ENCODE peak calls at places on chromosomes 2 and 18, in nine cellular contexts. B, Y, G, D, R, T, O, J and Z are unnamed samples.

GRCh38 chr2:101763496-101764333 is 66.2 kb downstream of the MAP4K4 start:
- DNase-seq in Y (no peak), T (no peak), O (no peak), D (no peak), B (no peak), J (no peak), R (no peak), G (no peak), Z (no peak)

GRCh38 chr2:212013656-212014055 is 524.9 kb downstream of the ERBB4 start:
- DNase-seq in Y (no peak), O (peak), B (no peak), G (no peak), R (no peak), J (no peak), D (no peak), T (no peak), Z (no peak)

GRCh38 chr2:163667064-163667887 is 68.5 kb downstream of the FIGN start:
- DNase-seq in G (no peak), O (peak), J (no peak), T (no peak), R (no peak), D (peak), Y (peak), B (no peak), Z (no peak)

GRCh38 chr2:181306785-181307184 is 150.4 kb upstream of the ITGA4 start:
- DNase-seq in O (no peak), J (no peak), B (no peak), R (no peak), D (no peak), T (no peak), G (no peak), Y (no peak), Z (no peak)

GRCh38 chr18:67417864-67418523 is 98.5 kb downstream of the DSEL start:
- DNase-seq in R (no peak), T (no peak), D (peak), J (no peak), B (no peak), O (peak), Y (peak), G (no peak), Z (no peak)

GRCh38 chr18:68233043-68233442 is 481.9 kb downstream of the TMX3 start:
- DNase-seq in Y (no peak), T (no peak), D (no peak), B (peak), G (no peak), R (no peak), J (no peak), O (no peak), Z (peak)

GRCh38 chr2:42328148-42328833 is 32.7 kb downstream of the COX7A2L start:
- DNase-seq in Y (no peak), R (no peak), D (peak), B (peak), O (peak), J (peak), T (no peak), G (no peak), Z (no peak)

GRCh38 chr2:204897561-204897960 is 352.3 kb downstream of the PARD3B start:
- DNase-seq in G (no peak), J (no peak), T (no peak), R (no peak), O (no peak), Y (no peak), D (no peak), B (no peak), Z (no peak)

GRCh38 chr2:171159326-171160118 is 1.2 kb downstream of the TLK1 start:
- DNase-seq in Y (peak), G (peak), J (peak), O (peak), R (peak), T (peak), D (peak), B (peak), Z (no peak)

GRCh38 chr2:84459944-84460429 is 907 bp upstream of the SUCLG1 start:
- DNase-seq in Y (no peak), D (no peak), O (no peak), B (no peak), R (no peak), T (no peak), G (no peak), J (no peak), Z (no peak)

GRCh38 chr18:27198036-27198435 is 12.9 kb upstream of the CHST9 start:
- DNase-seq in O (no peak), J (no peak), D (no peak), B (no peak), G (no peak), R (no peak), Y (no peak), T (no peak), Z (no peak)

GRCh38 chr2:2719015-2719414 is 387.9 kb upstream of the MYT1L start:
- DNase-seq in R (no peak), T (no peak), D (no peak), O (no peak), Y (no peak), B (no peak), G (no peak), J (no peak), Z (no peak)

GRCh38 chr2:226835420-226835795 is 446 bp upstream of the RHBDD1 start:
- DNase-seq in B (no peak), J (no peak), T (no peak), D (no peak), O (no peak), R (no peak), Y (peak), G (no peak), Z (no peak)

GRCh38 chr2:27901219-27901618 is 10.7 kb downstream of the BABAM2 start:
- DNase-seq in B (peak), T (no peak), O (no peak), D (no peak), G (no peak), R (no peak), J (no peak), Y (peak), Z (no peak)

GRCh38 chr2:72630767-72631166 is 195.1 kb downstream of the EXOC6B start:
- DNase-seq in Y (no peak), T (no peak), J (no peak), G (no peak), O (no peak), R (no peak), D (no peak), B (no peak), Z (no peak)

GRCh38 chr2:113370478-113371091 is 66.9 kb upstream of the ZNG1B start:
- DNase-seq in B (no peak), T (peak), R (peak), O (peak), G (peak), Y (peak), J (no peak), D (peak), Z (no peak)